ENCODE peak calls at places on chromosomes 11 and 22, in four cellular contexts. Z is endothelial cell, A is RWPE1, B is GM12878. E is an unnamed sample.

GRCh38 chr22:32836286-32836859 is 34.9 kb downstream of the TIMP3 start:
- DNase-seq in A (peak), Z (no peak), B (no peak), E (no peak)

GRCh38 chr22:20319041-20319744 is 667 bp downstream of the DGCR6L start:
- DNase-seq in Z (peak), A (no peak), B (no peak), E (no peak)

GRCh38 chr11:8327761-8328192 is 64.1 kb upstream of the LMO1 start:
- DNase-seq in Z (no peak), A (no peak), B (peak), E (no peak)

GRCh38 chr11:126870021-126870420 is 130.5 kb downstream of the KIRREL3 start:
- DNase-seq in B (no peak), A (no peak), Z (no peak), E (no peak)

GRCh38 chr11:32279672-32280071 is 155.7 kb downstream of the WT1 start:
- DNase-seq in B (no peak), Z (peak), A (no peak), E (no peak)

GRCh38 chr22:50218996-50219727 is 18.4 kb downstream of the SELENOO start:
- DNase-seq in A (peak), Z (no peak), B (no peak), E (no peak)

GRCh38 chr11:616320-617220 is 820 bp upstream of the IRF7 start:
- DNase-seq in A (no peak), B (no peak), Z (no peak), E (no peak)

GRCh38 chr22:22201185-22201924 is 43.2 kb upstream of the VPREB1 start:
- DNase-seq in A (peak), B (no peak), Z (peak), E (no peak)

GRCh38 chr11:77381749-77382693 is 80.5 kb upstream of the GDPD4 start:
- DNase-seq in B (no peak), Z (no peak), A (no peak), E (no peak)

GRCh38 chr11:83157755-83158473 is 983 bp downstream of the PCF11 start:
- DNase-seq in Z (peak), B (no peak), A (peak), E (no peak)

GRCh38 chr11:29448246-29448877 is 568.5 kb downstream of the KCNA4 start:
- DNase-seq in B (no peak), A (peak), Z (peak), E (no peak)

GRCh38 chr11:96238563-96239166 is 104.3 kb downstream of the MAML2 start:
- DNase-seq in B (no peak), A (no peak), Z (no peak), E (no peak)

GRCh38 chr22:49546811-49547585 is 280.7 kb downstream of the BRD1 start:
- DNase-seq in B (no peak), A (no peak), Z (no peak), E (no peak)

GRCh38 chr11:126358763-126359160 is 3.3 kb downstream of the ST3GAL4 start:
- DNase-seq in A (no peak), B (no peak), Z (no peak), E (no peak)

GRCh38 chr22:49789289-49790141 is 38.2 kb downstream of the BRD1 start:
- DNase-seq in B (no peak), Z (peak), A (peak), E (no peak)

GRCh38 chr11:44857490-44857889 is 93.2 kb downstream of the TP53I11 start:
- DNase-seq in A (no peak), Z (no peak), B (no peak), E (no peak)

GRCh38 chr22:32527756-32528155 is 53.1 kb downstream of the FBXO7 start:
- DNase-seq in Z (no peak), B (no peak), A (no peak), E (no peak)

GRCh38 chr22:38696606-38697005 is 4.1 kb downstream of the JOSD1 start:
- DNase-seq in A (peak), Z (no peak), B (no peak), E (no peak)

GRCh38 chr22:40055143-40055926 is 60.6 kb downstream of the FAM83F start:
- DNase-seq in Z (no peak), B (peak), A (no peak), E (no peak)

GRCh38 chr11:130003717-130004001 is 1.0 kb upstream of the PRDM10 start:
- DNase-seq in A (no peak), B (no peak), Z (no peak), E (no peak)

GRCh38 chr11:772429-773390 is 4.6 kb downstream of the GATD1 start:
- DNase-seq in A (no peak), Z (no peak), B (no peak), E (no peak)

GRCh38 chr11:45929486-45930030 is 7.1 kb downstream of the LARGE2 start:
- DNase-seq in B (no peak), A (peak), Z (no peak), E (no peak)

GRCh38 chr11:131370901-131371790 is 731 bp downstream of the NTM start:
- DNase-seq in Z (no peak), B (no peak), A (no peak), E (no peak)

GRCh38 chr22:37906364-37907008 is 389 bp downstream of the MICALL1 start:
- DNase-seq in A (no peak), B (no peak), Z (no peak), E (no peak)

GRCh38 chr11:111515591-111515990 is 1.0 kb downstream of the HOATZ start:
- DNase-seq in A (no peak), B (no peak), Z (no peak), E (no peak)

GRCh38 chr11:96388891-96389603 is 665 bp downstream of the CCDC82 start:
- DNase-seq in A (peak), Z (peak), B (peak), E (peak)

GRCh38 chr11:40683010-40683409 is 776.4 kb downstream of the LRRC4C start:
- DNase-seq in Z (no peak), A (no peak), B (no peak), E (no peak)

GRCh38 chr11:132496341-132496740 is 1036.0 kb downstream of the OPCML start:
- DNase-seq in B (no peak), A (no peak), Z (no peak), E (no peak)

GRCh38 chr11:119996556-119996955 is 141.4 kb downstream of the TRIM29 start:
- DNase-seq in A (no peak), B (no peak), Z (no peak), E (no peak)

GRCh38 chr22:36344106-36344827 is 43.5 kb downstream of the MYH9 start:
- DNase-seq in B (no peak), Z (no peak), A (no peak), E (no peak)